ENCODE peak calls at places on chromosomes 3 and 15, in six cellular contexts. H is tibial nerve, A is heart left ventricle, R is adrenal gland, P is endothelial cell of umbilical vein, L is HCT116. D is an unnamed sample.

GRCh38 chr15:60565407-60565806 is 86.5 kb upstream of the ICE2 start:
- DNase-seq in P (no peak), A (no peak), R (no peak), L (no peak), H (no peak), D (no peak)

GRCh38 chr3:194119831-194120230 is 16.1 kb upstream of the HES1 start:
- DNase-seq in R (no peak), L (no peak), H (no peak), P (no peak), A (no peak), D (no peak)

GRCh38 chr3:194375473-194375872 is 5.9 kb upstream of the LRRC15 start:
- DNase-seq in A (no peak), R (no peak), H (no peak), P (peak), L (no peak), D (peak)

GRCh38 chr3:25281041-25281842 is 146.8 kb upstream of the RARB start:
- DNase-seq in P (no peak), L (no peak), R (no peak), H (no peak), A (no peak), D (no peak)

GRCh38 chr15:71971905-71972304 is 146.0 kb downstream of the MYO9A start:
- DNase-seq in R (no peak), H (no peak), A (no peak), P (no peak), L (no peak), D (no peak)

GRCh38 chr3:134795776-134796312 is 784 bp downstream of the EPHB1 start:
- DNase-seq in L (no peak), R (no peak), A (no peak), P (no peak), H (no peak), D (no peak)

GRCh38 chr15:60804986-60805949 is 326.3 kb upstream of the ICE2 start:
- DNase-seq in R (no peak), P (peak), L (no peak), A (no peak), H (no peak), D (peak)

GRCh38 chr3:49899815-49900214 is 3.9 kb downstream of the MST1R start:
- DNase-seq in A (no peak), R (peak), H (no peak), P (peak), L (no peak), D (no peak)

GRCh38 chr3:161977063-161977462 is 480.5 kb downstream of the OTOL1 start:
- DNase-seq in P (no peak), H (no peak), R (no peak), L (no peak), A (no peak), D (no peak)

GRCh38 chr3:63245842-63246241 is 32.3 kb upstream of the SYNPR start:
- DNase-seq in R (no peak), H (no peak), L (no peak), P (no peak), A (no peak), D (no peak)
- TF ChIP-seq POLR2A in R (no peak), H (no peak), L (no peak), P (no peak), A (no peak), D (no peak)

GRCh38 chr3:124483915-124484470 is 246.3 kb upstream of the UMPS start:
- DNase-seq in H (no peak), A (no peak), L (no peak), R (no peak), P (no peak), D (no peak)
- TF ChIP-seq POLR2A in H (no peak), A (no peak), L (no peak), R (no peak), P (no peak), D (no peak)

GRCh38 chr3:113211370-113212154 is at the start of gene BOC:
- DNase-seq in H (no peak), A (no peak), P (peak), L (no peak), R (no peak), D (peak)
- TF ChIP-seq POLR2A in H (no peak), A (peak), P (no peak), L (no peak), R (peak), D (peak)

GRCh38 chr3:141876381-141876890 is at the start of gene ATP1B3:
- DNase-seq in P (peak), A (peak), L (peak), R (peak), H (no peak), D (peak)

GRCh38 chr3:141877911-141878310 is 1.5 kb downstream of the ATP1B3 start:
- DNase-seq in H (no peak), R (no peak), L (no peak), P (peak), A (no peak), D (no peak)

GRCh38 chr3:141878326-141878725 is 1.9 kb downstream of the ATP1B3 start:
- DNase-seq in H (no peak), P (peak), L (no peak), A (no peak), R (no peak), D (no peak)

GRCh38 chr3:141875893-141876380 is 506 bp upstream of the ATP1B3 start:
- DNase-seq in R (peak), L (peak), A (peak), P (peak), H (peak), D (no peak)

GRCh38 chr3:141876891-141877561 is 583 bp downstream of the ATP1B3 start:
- DNase-seq in L (no peak), A (peak), P (peak), R (peak), H (no peak), D (no peak)
- TF ChIP-seq POLR2A in L (no peak), A (peak), P (no peak), R (peak), H (peak), D (no peak)